ENCODE peak calls at places on chromosomes 13 and 19, in six cellular contexts. R is CD8-positive, alpha-beta memory T cell; S is mucosa of gallbladder; B is NCI-H1092 treated with DMSO at 0.1 percent for 48 hours; E is T1000; X is foreskin fibroblast. A is an unnamed sample.

GRCh38 chr19:35055715-35056179 is 14.2 kb downstream of the HPN start:
- DNase-seq in R (no peak), B (no peak), S (no peak), X (no peak), E (no peak), A (no peak)

GRCh38 chr13:110407021-110407420 is 99.9 kb downstream of the COL4A2 start:
- DNase-seq in X (no peak), R (no peak), S (no peak), E (no peak), B (no peak), A (no peak)

GRCh38 chr19:11191273-11191755 is 6.0 kb downstream of the KANK2 start:
- DNase-seq in X (peak), B (no peak), E (peak), R (no peak), S (no peak), A (no peak)

GRCh38 chr19:18009412-18010066 is 1.6 kb downstream of the ARRDC2 start:
- DNase-seq in R (no peak), B (no peak), X (no peak), S (peak), E (peak), A (no peak)

GRCh38 chr19:2288743-2289713 is 7.1 kb upstream of the PEAK3 start:
- DNase-seq in B (no peak), E (no peak), X (no peak), S (no peak), R (no peak), A (no peak)

GRCh38 chr19:33727331-33728028 is 69.2 kb upstream of the KCTD15 start:
- DNase-seq in R (no peak), B (peak), X (no peak), S (peak), E (no peak), A (no peak)

GRCh38 chr19:41323430-41324125 is 13.6 kb downstream of the CCDC97 start:
- DNase-seq in S (no peak), R (no peak), X (peak), E (peak), B (no peak), A (no peak)

GRCh38 chr13:40539954-40540706 is 126.3 kb downstream of the FOXO1 start:
- DNase-seq in R (no peak), E (peak), B (no peak), X (peak), S (peak), A (no peak)

GRCh38 chr19:42657551-42657950 is 62.8 kb upstream of the CEACAM8 start:
- DNase-seq in X (peak), B (no peak), E (no peak), S (no peak), R (no peak), A (no peak)

GRCh38 chr13:75635621-75636338 is at the start of gene LMO7:
- DNase-seq in B (peak), R (peak), E (peak), X (peak), S (peak), A (peak)

GRCh38 chr19:35153701-35154534 is 617 bp upstream of the FXYD5 start:
- DNase-seq in S (no peak), R (peak), B (no peak), X (peak), E (no peak), A (no peak)

GRCh38 chr13:113112893-113113845 is 7.6 kb downstream of the F7 start:
- DNase-seq in S (no peak), E (no peak), R (no peak), X (no peak), B (no peak), A (no peak)

GRCh38 chr19:19137556-19138109 is 645 bp downstream of the TMEM161A start:
- DNase-seq in S (no peak), E (no peak), R (no peak), X (peak), B (no peak), A (no peak)

GRCh38 chr19:53389591-53390377 is 5.2 kb upstream of the ZNF765 start:
- DNase-seq in B (peak), E (no peak), S (peak), R (no peak), X (no peak), A (no peak)

GRCh38 chr19:12884926-12885748 is 1.9 kb downstream of the KLF1 start:
- DNase-seq in S (peak), R (peak), E (no peak), X (peak), B (peak), A (peak)

GRCh38 chr19:7176792-7177191 is 107.3 kb downstream of the ZNF557 start:
- DNase-seq in R (no peak), B (no peak), S (no peak), E (no peak), X (no peak), A (no peak)

GRCh38 chr19:52086481-52086880 is 9.1 kb downstream of the ZNF841 start:
- DNase-seq in X (peak), B (no peak), S (no peak), R (no peak), E (no peak), A (no peak)